ENCODE peak calls at places on chromosomes 2 and 18, in ten cellular contexts. X, I, W, L, A, F, R, S, D and V are unnamed samples.
A peak's percentile ranks its signal among the peaks of the same experiment; 100 is the strongest.

GRCh38 chr2:43123981-43124666 is 102.3 kb downstream of the ZFP36L2 start:
- DNase-seq in X (no peak), I (no peak), W (no peak), L (no peak), A (no peak), F (no peak), R (no peak), S (no peak), D (no peak), V (no peak)

GRCh38 chr2:200396726-200397348 is 90.3 kb downstream of the SPATS2L start:
- DNase-seq in X (no peak), I (peak; percentile 46), W (no peak), L (no peak), A (no peak), F (no peak), R (no peak), S (no peak), D (peak; percentile 30), V (no peak)

GRCh38 chr18:50709215-50709614 is 110.6 kb downstream of the MRO start:
- DNase-seq in X (no peak), I (no peak), W (no peak), L (no peak), A (no peak), F (peak; percentile 53), R (no peak), S (no peak), D (no peak), V (no peak)

GRCh38 chr2:135742307-135742838 is 718 bp downstream of the UBXN4 start:
- DNase-seq in X (no peak), I (peak; percentile 59), W (no peak), L (peak; percentile 20), A (peak; percentile 42), F (peak; percentile 38), R (no peak), S (no peak), D (peak; percentile 65), V (peak; percentile 43)

GRCh38 chr2:175030380-175031271 is 25.4 kb upstream of the CHN1 start:
- DNase-seq in X (no peak), I (peak; percentile 72), W (peak; percentile 42), L (no peak), A (peak; percentile 43), F (peak; percentile 70), R (peak; percentile 53), S (no peak), D (peak; percentile 48), V (peak; percentile 38)

GRCh38 chr18:63440219-63440618 is 17.9 kb upstream of the VPS4B start:
- DNase-seq in X (no peak), I (peak; percentile 81), W (no peak), L (no peak), A (no peak), F (no peak), R (peak; percentile 84), S (no peak), D (peak; percentile 34), V (no peak)

GRCh38 chr2:100197643-100198153 is 55.3 kb upstream of the AFF3 start:
- DNase-seq in X (peak; percentile 83), I (peak; percentile 33), W (peak; percentile 53), L (no peak), A (no peak), F (peak; percentile 65), R (peak; percentile 70), S (no peak), D (peak; percentile 49), V (peak; percentile 55)

GRCh38 chr2:17162721-17163120 is 355.5 kb downstream of the RAD51AP2 start:
- DNase-seq in X (no peak), I (no peak), W (no peak), L (no peak), A (no peak), F (no peak), R (no peak), S (no peak), D (no peak), V (no peak)

GRCh38 chr2:23562143-23562542 is 177.2 kb downstream of the KLHL29 start:
- DNase-seq in X (no peak), I (no peak), W (no peak), L (no peak), A (no peak), F (no peak), R (no peak), S (no peak), D (no peak), V (no peak)

GRCh38 chr2:64550042-64550441 is 25.9 kb downstream of the AFTPH start:
- DNase-seq in X (no peak), I (no peak), W (no peak), L (no peak), A (no peak), F (no peak), R (no peak), S (no peak), D (no peak), V (no peak)

GRCh38 chr18:69935319-69936190 is 12.1 kb downstream of the CD226 start:
- DNase-seq in X (peak; percentile 55), I (peak; percentile 10), W (no peak), L (peak; percentile 69), A (no peak), F (no peak), R (no peak), S (no peak), D (no peak), V (no peak)

GRCh38 chr2:235433860-235434259 is 60.0 kb upstream of the AGAP1 start:
- DNase-seq in X (no peak), I (peak; percentile 46), W (peak; percentile 44), L (no peak), A (no peak), F (no peak), R (peak; percentile 66), S (no peak), D (peak; percentile 34), V (no peak)

GRCh38 chr2:133885847-133886246 is 317.6 kb upstream of the NCKAP5 start:
- DNase-seq in X (no peak), I (no peak), W (no peak), L (no peak), A (peak; percentile 10), F (peak; percentile 36), R (no peak), S (no peak), D (no peak), V (no peak)

GRCh38 chr2:43251171-43251731 is 24.8 kb upstream of the ZFP36L2 start:
- DNase-seq in X (no peak), I (peak; percentile 87), W (no peak), L (no peak), A (no peak), F (no peak), R (no peak), S (no peak), D (peak; percentile 85), V (no peak)

GRCh38 chr2:175187378-175187777 is 5.9 kb upstream of the ATP5MC3 start:
- DNase-seq in X (no peak), I (peak; percentile 20), W (no peak), L (no peak), A (peak; percentile 2), F (peak; percentile 48), R (no peak), S (no peak), D (peak; percentile 8), V (no peak)

GRCh38 chr2:63132020-63132419 is 81.4 kb downstream of the OTX1 start:
- DNase-seq in X (no peak), I (no peak), W (no peak), L (no peak), A (no peak), F (no peak), R (no peak), S (no peak), D (no peak), V (no peak)

GRCh38 chr2:222912776-222913175 is 51.9 kb downstream of the ACSL3 start:
- DNase-seq in X (no peak), I (no peak), W (no peak), L (no peak), A (no peak), F (no peak), R (no peak), S (no peak), D (no peak), V (no peak)

GRCh38 chr2:28413152-28413895 is 20.7 kb downstream of the FOSL2 start:
- DNase-seq in X (no peak), I (peak; percentile 37), W (no peak), L (no peak), A (no peak), F (peak; percentile 72), R (peak; percentile 86), S (no peak), D (no peak), V (no peak)

GRCh38 chr2:227551804-227552203 is 46.9 kb upstream of the SCYGR2 start:
- DNase-seq in X (no peak), I (no peak), W (no peak), L (no peak), A (no peak), F (no peak), R (no peak), S (no peak), D (no peak), V (no peak)

DNA sequence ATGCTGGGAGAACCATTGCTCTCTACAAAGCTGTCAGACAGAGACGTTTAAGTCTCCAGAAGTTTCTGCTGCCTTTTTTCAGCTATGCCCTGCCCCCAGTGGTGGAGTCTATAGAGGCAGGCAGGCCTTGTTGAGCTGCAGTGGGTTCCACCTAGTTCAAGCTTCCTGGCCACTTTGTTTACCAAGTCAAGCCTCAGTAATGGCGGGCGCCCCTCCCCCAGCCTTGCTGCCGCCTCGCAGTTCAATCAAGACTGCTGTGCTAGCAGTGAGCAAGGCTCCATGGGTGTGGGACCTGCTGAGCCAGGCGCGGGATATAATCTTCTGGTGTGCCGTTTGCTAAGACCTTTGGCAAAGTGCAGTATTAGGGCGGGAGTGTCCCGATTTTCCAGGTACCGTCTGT is 52.7 kb upstream of the SCYGR2 start:
- DNase-seq in X (no peak), I (no peak), W (no peak), L (no peak), A (peak; percentile 11), F (peak; percentile 45), R (no peak), S (no peak), D (no peak), V (no peak)
- TF ChIP-seq CTCF in X (no peak), I (peak; percentile 19), W (no peak), L (no peak), A (no peak), F (peak; percentile 35), R (no peak), S (no peak), D (peak; percentile 19), V (peak; percentile 34)

GRCh38 chr2:98504386-98505109 is 59.9 kb downstream of the INPP4A start:
- DNase-seq in X (no peak), I (peak; percentile 43), W (no peak), L (no peak), A (no peak), F (no peak), R (no peak), S (no peak), D (peak; percentile 56), V (no peak)
- TF ChIP-seq CTCF in X (no peak), I (no peak), W (no peak), L (no peak), A (no peak), F (no peak), R (no peak), S (no peak), D (peak; percentile 3), V (no peak)

GRCh38 chr2:37005118-37005868 is 39.0 kb upstream of the STRN start:
- DNase-seq in X (no peak), I (peak; percentile 19), W (no peak), L (no peak), A (peak; percentile 11), F (peak; percentile 49), R (no peak), S (no peak), D (peak; percentile 49), V (no peak)
- TF ChIP-seq CTCF in X (peak; percentile 31), I (peak; percentile 40), W (peak; percentile 48), L (no peak), A (peak; percentile 69), F (peak; percentile 76), R (peak; percentile 30), S (no peak), D (peak; percentile 64), V (peak; percentile 60)

GRCh38 chr2:179991344-179991743 is 15.8 kb downstream of the CWC22 start:
- DNase-seq in X (no peak), I (peak; percentile 47), W (peak; percentile 46), L (no peak), A (peak; percentile 16), F (peak; percentile 37), R (no peak), S (no peak), D (no peak), V (no peak)
- TF ChIP-seq CTCF in X (no peak), I (peak; percentile 28), W (no peak), L (no peak), A (no peak), F (peak; percentile 53), R (no peak), S (no peak), D (no peak), V (no peak)